ENCODE peak calls at places on chromosomes 5 and 9, in six cellular contexts. One of them, this sample, is unnamed.

GRCh38 chr9:130142635-130143034 is 29.6 kb upstream of the NCS1 start:
- DNase-seq in tibial nerve: no peak
- DNase-seq in HTR-8/SVneo: no peak
- DNase-seq in NAMALWA: no peak
- DNase-seq in BJ: no peak
- DNase-seq in H7: no peak
- DNase-seq in this sample: peak

GRCh38 chr9:27529316-27530278 is at the start of gene MOB3B:
- DNase-seq in tibial nerve: peak
- DNase-seq in HTR-8/SVneo: peak
- DNase-seq in NAMALWA: peak
- DNase-seq in BJ: no peak
- DNase-seq in H7: peak
- DNase-seq in this sample: peak

GRCh38 chr9:108761530-108762347 is 94.0 kb downstream of the ACTL7B start:
- DNase-seq in tibial nerve: peak
- DNase-seq in HTR-8/SVneo: peak
- DNase-seq in NAMALWA: peak
- DNase-seq in BJ: no peak
- DNase-seq in H7: peak
- DNase-seq in this sample: peak

GRCh38 chr5:30878751-30879150 is 314.7 kb upstream of the CDH6 start:
- DNase-seq in tibial nerve: no peak
- DNase-seq in HTR-8/SVneo: no peak
- DNase-seq in NAMALWA: no peak
- DNase-seq in BJ: no peak
- DNase-seq in H7: no peak
- DNase-seq in this sample: no peak

GRCh38 chr5:115501457-115501856 is 43.1 kb downstream of the FEM1C start:
- DNase-seq in tibial nerve: no peak
- DNase-seq in HTR-8/SVneo: no peak
- DNase-seq in NAMALWA: no peak
- DNase-seq in BJ: no peak
- DNase-seq in H7: no peak
- DNase-seq in this sample: no peak

GRCh38 chr9:128098017-128098935 is 29.3 kb downstream of the PTGES2 start:
- DNase-seq in tibial nerve: peak
- DNase-seq in HTR-8/SVneo: peak
- DNase-seq in NAMALWA: no peak
- DNase-seq in BJ: peak
- DNase-seq in H7: peak
- DNase-seq in this sample: peak

GRCh38 chr5:123131805-123132204 is 42.8 kb downstream of the PRDM6 start:
- DNase-seq in tibial nerve: no peak
- DNase-seq in HTR-8/SVneo: no peak
- DNase-seq in NAMALWA: no peak
- DNase-seq in BJ: no peak
- DNase-seq in H7: no peak
- DNase-seq in this sample: no peak

GRCh38 chr9:124325816-124326215 is 68.1 kb downstream of the NEK6 start:
- DNase-seq in tibial nerve: no peak
- DNase-seq in HTR-8/SVneo: no peak
- DNase-seq in NAMALWA: no peak
- DNase-seq in BJ: no peak
- DNase-seq in H7: no peak
- DNase-seq in this sample: no peak

GRCh38 chr5:143562935-143563334 is 159.4 kb upstream of the NR3C1 start:
- DNase-seq in tibial nerve: no peak
- DNase-seq in HTR-8/SVneo: no peak
- DNase-seq in NAMALWA: no peak
- DNase-seq in BJ: no peak
- DNase-seq in H7: no peak
- DNase-seq in this sample: peak

GRCh38 chr9:96064838-96065481 is 189.5 kb downstream of the ERCC6L2 start:
- DNase-seq in tibial nerve: no peak
- DNase-seq in HTR-8/SVneo: no peak
- DNase-seq in NAMALWA: no peak
- DNase-seq in BJ: no peak
- DNase-seq in H7: no peak
- DNase-seq in this sample: no peak

This sample was measured in myocyte.